ENCODE peak calls at places on chromosomes 13 and 19, in six cellular contexts. One of them, this sample, is unnamed. For H3K4me1, the result is how much of the 10 kb centered on the place peaks cover.

GRCh38 chr19:14530005-14530348 is 583 bp downstream of the TECR start:
- DNase-seq in psoas muscle: no peak
- DNase-seq in breast epithelium: no peak
- DNase-seq in neural progenitor cell: peak
- DNase-seq in vagina: peak
- DNase-seq in gastrocnemius medialis: no peak
- DNase-seq in this sample: no peak

GRCh38 chr13:73317140-73317539 is 258.3 kb downstream of the KLF5 start:
- DNase-seq in vagina: no peak
- DNase-seq in neural progenitor cell: no peak
- DNase-seq in gastrocnemius medialis: no peak
- DNase-seq in breast epithelium: no peak
- DNase-seq in psoas muscle: no peak
- DNase-seq in this sample: no peak

GRCh38 chr13:32284927-32285632 is 30.1 kb downstream of the ZAR1L start:
- DNase-seq in psoas muscle: no peak
- DNase-seq in neural progenitor cell: peak
- DNase-seq in breast epithelium: no peak
- DNase-seq in gastrocnemius medialis: no peak
- DNase-seq in vagina: no peak
- DNase-seq in this sample: no peak

GRCh38 chr13:45396548-45397095 is 21.6 kb downstream of the SLC25A30 start:
- DNase-seq in vagina: no peak
- DNase-seq in neural progenitor cell: no peak
- DNase-seq in breast epithelium: no peak
- DNase-seq in psoas muscle: no peak
- DNase-seq in gastrocnemius medialis: no peak
- DNase-seq in this sample: no peak

GRCh38 chr13:51806571-51806970 is 2.6 kb upstream of the DHRS12 start:
- DNase-seq in gastrocnemius medialis: no peak
- DNase-seq in neural progenitor cell: no peak
- DNase-seq in psoas muscle: no peak
- DNase-seq in breast epithelium: no peak
- DNase-seq in vagina: no peak
- DNase-seq in this sample: no peak

GRCh38 chr19:51796195-51796679 is 1.3 kb downstream of the FPR3 start:
- DNase-seq in psoas muscle: no peak
- DNase-seq in breast epithelium: no peak
- DNase-seq in vagina: no peak
- DNase-seq in neural progenitor cell: no peak
- DNase-seq in gastrocnemius medialis: no peak
- DNase-seq in this sample: no peak

GRCh38 chr19:18984251-18984650 is 43.2 kb upstream of the HOMER3 start:
- DNase-seq in psoas muscle: no peak
- DNase-seq in vagina: no peak
- DNase-seq in neural progenitor cell: no peak
- DNase-seq in gastrocnemius medialis: no peak
- DNase-seq in breast epithelium: no peak
- DNase-seq in this sample: no peak

GRCh38 chr13:30053904-30054303 is 203.5 kb upstream of the UBL3 start:
- DNase-seq in breast epithelium: no peak
- DNase-seq in psoas muscle: no peak
- DNase-seq in gastrocnemius medialis: no peak
- DNase-seq in neural progenitor cell: no peak
- DNase-seq in vagina: no peak
- DNase-seq in this sample: no peak

GRCh38 chr19:9054768-9055167 is 32.1 kb upstream of the OR1M1 start:
- DNase-seq in breast epithelium: peak
- DNase-seq in neural progenitor cell: peak
- DNase-seq in psoas muscle: no peak
- DNase-seq in vagina: no peak
- DNase-seq in gastrocnemius medialis: no peak
- DNase-seq in this sample: no peak

GRCh38 chr13:62678039-62678438 is 1262.4 kb upstream of the PCDH20 start:
- DNase-seq in gastrocnemius medialis: no peak
- DNase-seq in psoas muscle: no peak
- DNase-seq in breast epithelium: no peak
- DNase-seq in neural progenitor cell: no peak
- DNase-seq in vagina: no peak
- DNase-seq in this sample: no peak

GRCh38 chr19:51156710-51157109 is 14.6 kb downstream of the SIGLEC7 start:
- DNase-seq in psoas muscle: no peak
- DNase-seq in neural progenitor cell: no peak
- DNase-seq in gastrocnemius medialis: no peak
- DNase-seq in breast epithelium: no peak
- DNase-seq in vagina: no peak
- DNase-seq in this sample: no peak

GRCh38 chr19:11151181-11151580 is 4.4 kb downstream of the SPC24 start:
- DNase-seq in gastrocnemius medialis: peak
- DNase-seq in psoas muscle: no peak
- DNase-seq in vagina: no peak
- DNase-seq in neural progenitor cell: no peak
- DNase-seq in breast epithelium: no peak
- DNase-seq in this sample: no peak

GRCh38 chr19:11154683-11155047 is 917 bp downstream of the SPC24 start:
- DNase-seq in psoas muscle: no peak
- DNase-seq in vagina: no peak
- DNase-seq in neural progenitor cell: no peak
- DNase-seq in breast epithelium: no peak
- DNase-seq in gastrocnemius medialis: no peak
- DNase-seq in this sample: no peak

GRCh38 chr19:11152318-11153062 is 3.1 kb downstream of the SPC24 start:
- DNase-seq in psoas muscle: peak
- DNase-seq in neural progenitor cell: no peak
- DNase-seq in breast epithelium: peak
- DNase-seq in gastrocnemius medialis: peak
- DNase-seq in vagina: peak
- DNase-seq in this sample: peak

GRCh38 chr19:11159598-11160001 is 4.0 kb upstream of the SPC24 start:
- DNase-seq in psoas muscle: peak
- DNase-seq in gastrocnemius medialis: peak
- DNase-seq in vagina: no peak
- DNase-seq in neural progenitor cell: no peak
- DNase-seq in breast epithelium: no peak
- DNase-seq in this sample: peak

GRCh38 chr19:11155373-11156120 is at the start of gene SPC24:
- DNase-seq in breast epithelium: peak
- DNase-seq in psoas muscle: peak
- DNase-seq in neural progenitor cell: peak
- DNase-seq in vagina: peak
- DNase-seq in gastrocnemius medialis: peak
- DNase-seq in this sample: peak
- TF ChIP-seq CTCF in breast epithelium: no peak
- TF ChIP-seq CTCF in psoas muscle: no peak
- TF ChIP-seq CTCF in neural progenitor cell: peak
- TF ChIP-seq CTCF in vagina: no peak
- TF ChIP-seq CTCF in gastrocnemius medialis: no peak
- TF ChIP-seq CTCF in this sample: no peak

DNA sequence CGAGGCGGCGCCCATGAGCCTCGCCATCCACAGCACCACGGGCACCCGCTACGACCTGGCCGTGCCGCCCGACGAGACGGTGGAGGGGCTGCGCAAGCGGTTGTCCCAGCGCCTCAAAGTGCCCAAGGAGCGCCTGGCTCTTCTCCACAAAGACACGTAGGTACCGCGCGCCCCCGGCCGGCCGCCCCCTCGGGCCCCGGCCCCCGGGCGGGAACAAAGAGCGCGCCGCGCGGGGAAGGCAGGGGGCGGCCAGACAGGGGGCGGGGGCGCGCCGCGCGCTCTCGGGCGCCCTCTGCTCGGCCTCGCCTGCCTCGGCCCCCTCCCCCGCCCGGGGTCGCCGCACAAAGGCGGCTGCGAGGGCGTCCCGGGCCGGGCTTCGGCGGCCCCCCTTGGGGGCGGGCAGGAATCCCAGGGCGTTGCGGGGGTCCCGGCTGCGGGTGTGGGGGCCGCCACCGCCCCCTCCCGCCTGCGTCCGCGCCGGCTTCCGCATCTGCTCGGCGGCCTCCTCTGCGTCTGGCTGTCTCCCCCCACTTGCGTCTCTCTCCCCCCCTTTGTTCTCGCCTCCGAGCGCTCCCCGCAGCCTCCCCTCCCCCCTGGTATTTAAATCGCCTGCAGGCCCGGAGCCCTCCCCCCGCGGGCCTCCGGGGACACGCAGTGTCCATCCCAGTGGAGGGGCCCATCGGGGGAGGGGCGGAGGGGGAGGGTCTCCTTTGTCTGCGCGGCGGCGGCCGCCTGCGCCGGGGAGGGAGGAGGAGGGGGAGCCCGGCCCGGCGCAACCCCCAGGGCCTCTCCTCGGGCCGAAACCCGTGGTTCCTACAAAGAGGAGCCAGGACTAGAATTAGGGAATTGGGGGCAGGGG is 2.2 kb downstream of the MIDN start:
- DNase-seq in gastrocnemius medialis: peak
- DNase-seq in breast epithelium: no peak
- DNase-seq in vagina: no peak
- DNase-seq in psoas muscle: no peak
- DNase-seq in neural progenitor cell: peak
- DNase-seq in this sample: peak
- H3K4me1 ChIP-seq in gastrocnemius medialis: under half
- H3K4me1 ChIP-seq in breast epithelium: under half
- H3K4me1 ChIP-seq in vagina: half or more
- H3K4me1 ChIP-seq in psoas muscle: half or more
- H3K4me1 ChIP-seq in neural progenitor cell: under half
- H3K4me1 ChIP-seq in this sample: under half

GRCh38 chr19:44644391-44645016 is 794 bp downstream of the PVR start:
- DNase-seq in gastrocnemius medialis: peak
- DNase-seq in vagina: no peak
- DNase-seq in neural progenitor cell: peak
- DNase-seq in breast epithelium: no peak
- DNase-seq in psoas muscle: peak
- DNase-seq in this sample: peak
- H3K4me3 ChIP-seq in gastrocnemius medialis: peak
- H3K4me3 ChIP-seq in vagina: peak
- H3K4me3 ChIP-seq in neural progenitor cell: peak
- H3K4me3 ChIP-seq in breast epithelium: peak
- H3K4me3 ChIP-seq in psoas muscle: peak
- H3K4me3 ChIP-seq in this sample: peak

GRCh38 chr19:46017095-46017429 is 5.8 kb downstream of the PGLYRP1 start:
- DNase-seq in neural progenitor cell: no peak
- DNase-seq in psoas muscle: no peak
- DNase-seq in vagina: no peak
- DNase-seq in gastrocnemius medialis: no peak
- DNase-seq in breast epithelium: no peak
- DNase-seq in this sample: no peak
- TF ChIP-seq CTCF in neural progenitor cell: no peak
- TF ChIP-seq CTCF in psoas muscle: no peak
- TF ChIP-seq CTCF in vagina: no peak
- TF ChIP-seq CTCF in gastrocnemius medialis: no peak
- TF ChIP-seq CTCF in breast epithelium: no peak
- TF ChIP-seq CTCF in this sample: no peak

GRCh38 chr19:41872775-41873647 is 4.1 kb upstream of the CD79A start:
- DNase-seq in vagina: no peak
- DNase-seq in psoas muscle: peak
- DNase-seq in gastrocnemius medialis: no peak
- DNase-seq in neural progenitor cell: peak
- DNase-seq in breast epithelium: peak
- DNase-seq in this sample: no peak
- H3K4me1 ChIP-seq in vagina: under half
- H3K4me1 ChIP-seq in psoas muscle: under half
- H3K4me1 ChIP-seq in gastrocnemius medialis: under half
- H3K4me1 ChIP-seq in neural progenitor cell: under half
- H3K4me1 ChIP-seq in breast epithelium: under half
- H3K4me1 ChIP-seq in this sample: under half

DNA sequence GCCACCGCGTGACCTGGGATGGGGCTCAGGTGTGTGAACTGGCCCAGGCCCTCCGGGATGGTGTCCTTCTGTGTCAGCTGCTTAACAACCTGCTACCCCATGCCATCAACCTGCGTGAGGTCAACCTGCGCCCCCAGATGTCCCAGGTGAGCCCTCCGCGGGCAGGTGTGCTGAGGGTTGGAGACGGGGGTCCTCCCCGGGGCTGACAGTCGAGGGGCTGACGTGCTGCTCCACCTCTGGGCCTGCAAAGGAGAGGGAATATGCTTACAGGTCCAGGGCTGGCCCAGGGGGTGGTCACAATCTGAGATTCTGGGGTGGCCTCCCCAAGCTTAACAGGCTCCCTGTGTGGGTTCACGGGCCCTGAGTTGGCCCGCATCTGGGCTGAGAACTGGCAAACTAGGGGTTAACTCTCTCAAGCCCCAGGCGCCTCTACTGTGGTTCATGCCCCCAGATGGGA is 386 bp downstream of the VAV1 start:
- DNase-seq in psoas muscle: no peak
- DNase-seq in gastrocnemius medialis: no peak
- DNase-seq in vagina: no peak
- DNase-seq in breast epithelium: no peak
- DNase-seq in neural progenitor cell: no peak
- DNase-seq in this sample: no peak
- H3K4me3 ChIP-seq in psoas muscle: peak
- H3K4me3 ChIP-seq in gastrocnemius medialis: no peak
- H3K4me3 ChIP-seq in vagina: peak
- H3K4me3 ChIP-seq in breast epithelium: peak
- H3K4me3 ChIP-seq in neural progenitor cell: no peak
- H3K4me3 ChIP-seq in this sample: no peak

This sample was measured in uterus.